ENCODE peak calls at places on chromosome 12, in four cellular contexts. I is right lobe of liver; H is CD8-positive, alpha-beta T cell; Q is PC-3. Y is an unnamed sample.

GRCh38 chr12:31897791-31898503 is 61.3 kb upstream of the RESF1 start:
- DNase-seq in H (peak; percentile 31), Q (no peak), I (peak; percentile 36), Y (no peak)

GRCh38 chr12:49335955-49336644 is 888 bp downstream of the C1QL4 start:
- DNase-seq in Q (no peak), I (no peak), H (no peak), Y (no peak)

GRCh38 chr12:55044135-55044534 is 24.4 kb downstream of the NEUROD4 start:
- DNase-seq in I (no peak), Q (no peak), H (no peak), Y (no peak)

GRCh38 chr12:127667131-127667685 is 599.8 kb upstream of the TMEM132C start:
- DNase-seq in Q (no peak), I (no peak), H (no peak), Y (no peak)

GRCh38 chr12:25701290-25701689 is 148.2 kb upstream of the LMNTD1 start:
- DNase-seq in H (no peak), I (no peak), Q (peak; percentile 80), Y (no peak)

GRCh38 chr12:22286569-22286968 is 47.9 kb downstream of the ST8SIA1 start:
- DNase-seq in I (no peak), H (no peak), Q (no peak), Y (no peak)

GRCh38 chr12:32139064-32139421 is 32.4 kb downstream of the BICD1 start:
- DNase-seq in H (peak; percentile 11), I (no peak), Q (no peak), Y (peak; percentile 79)

GRCh38 chr12:46209914-46210834 is 58.7 kb downstream of the SLC38A1 start:
- DNase-seq in Q (peak; percentile 91), I (peak; percentile 51), H (peak; percentile 61), Y (peak; percentile 82)

GRCh38 chr12:61870658-61871559 is 389.3 kb upstream of the USP15 start:
- DNase-seq in I (no peak), H (no peak), Q (no peak), Y (no peak)

GRCh38 chr12:84362552-84362897 is 550.1 kb downstream of the SLC6A15 start:
- DNase-seq in I (peak; percentile 14), H (no peak), Q (no peak), Y (no peak)

GRCh38 chr12:118013283-118013682 is 3.2 kb upstream of the RFC5 start:
- DNase-seq in Q (peak; percentile 27), I (no peak), H (no peak), Y (no peak)

GRCh38 chr12:105736498-105736897 is 402.3 kb downstream of the NUAK1 start:
- DNase-seq in I (no peak), Q (no peak), H (no peak), Y (no peak)

GRCh38 chr12:11408096-11408495 is 12.7 kb upstream of the PRB2 start:
- DNase-seq in Q (no peak), H (no peak), I (no peak), Y (no peak)

GRCh38 chr12:40216516-40217288 is 8.1 kb upstream of the LRRK2 start:
- DNase-seq in Q (no peak), H (no peak), I (no peak), Y (no peak)

GRCh38 chr12:24661657-24662096 is 287.2 kb downstream of the BCAT1 start:
- DNase-seq in Q (no peak), H (no peak), I (peak; percentile 86), Y (no peak)

GRCh38 chr12:131615316-131616053 is 95.4 kb upstream of the SFSWAP start:
- DNase-seq in H (no peak), Q (no peak), I (no peak), Y (no peak)

GRCh38 chr12:53056901-53057300 is 7.0 kb downstream of the TNS2 start:
- DNase-seq in I (no peak), Q (no peak), H (no peak), Y (no peak)

GRCh38 chr12:50764861-50765324 is 992 bp downstream of the ATF1 start:
- DNase-seq in I (no peak), Q (peak; percentile 45), H (peak; percentile 53), Y (peak; percentile 65)

GRCh38 chr12:6335451-6336078 is 6.3 kb downstream of the TNFRSF1A start:
- DNase-seq in Q (peak; percentile 75), H (peak; percentile 87), I (peak; percentile 85), Y (peak; percentile 87)

GRCh38 chr12:6338955-6339761 is 2.7 kb downstream of the TNFRSF1A start:
- DNase-seq in H (no peak), I (no peak), Q (no peak), Y (no peak)

GRCh38 chr12:6336079-6336858 is 5.6 kb downstream of the TNFRSF1A start:
- DNase-seq in I (peak; percentile 96), H (no peak), Q (peak; percentile 97), Y (peak; percentile 93)

GRCh38 chr12:6336859-6337744 is 4.8 kb downstream of the TNFRSF1A start:
- DNase-seq in I (peak; percentile 53), Q (no peak), H (peak; percentile 68), Y (peak; percentile 85)

GRCh38 chr12:6337958-6338406 is 3.9 kb downstream of the TNFRSF1A start:
- DNase-seq in H (no peak), I (no peak), Q (no peak), Y (no peak)
- H3K27ac ChIP-seq in H (peak overlapping the region; percentile 61), I (peak overlapping the region; percentile 99), Q (peak overlapping the region; percentile 100), Y (peak overlapping the region; percentile 99)

GRCh38 chr12:124354400-124354799 is 59.5 kb downstream of the RFLNA start:
- DNase-seq in I (no peak), Q (no peak), H (no peak), Y (no peak)
- H3K27ac ChIP-seq in I (no peak overlapping the region), Q (no peak overlapping the region), H (no peak overlapping the region), Y (no peak overlapping the region)

DNA sequence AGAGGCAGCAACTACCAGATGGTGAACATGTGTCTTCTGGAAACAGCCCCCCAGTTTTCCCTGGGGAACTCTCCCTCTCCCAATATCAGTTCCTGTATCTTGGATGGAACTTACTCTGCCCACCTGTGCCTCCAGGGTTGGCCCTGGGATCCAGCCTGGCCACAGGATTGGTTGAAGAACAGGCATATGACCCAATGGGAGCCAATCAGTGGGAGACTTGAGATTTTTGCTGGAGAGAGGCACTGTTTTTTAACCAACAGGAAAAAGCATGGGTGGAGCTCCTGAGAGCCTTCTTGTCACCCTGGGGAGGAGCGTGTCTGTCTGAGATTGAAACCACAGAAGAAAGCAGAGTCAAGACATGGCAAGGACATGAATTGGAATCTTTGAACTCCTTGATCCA is 33.6 kb upstream of the COX6A1 start:
- DNase-seq in Q (no peak), H (no peak), I (no peak), Y (no peak)
- H3K27ac ChIP-seq in Q (no peak overlapping the region), H (no peak overlapping the region), I (no peak overlapping the region), Y (no peak overlapping the region)

DNA sequence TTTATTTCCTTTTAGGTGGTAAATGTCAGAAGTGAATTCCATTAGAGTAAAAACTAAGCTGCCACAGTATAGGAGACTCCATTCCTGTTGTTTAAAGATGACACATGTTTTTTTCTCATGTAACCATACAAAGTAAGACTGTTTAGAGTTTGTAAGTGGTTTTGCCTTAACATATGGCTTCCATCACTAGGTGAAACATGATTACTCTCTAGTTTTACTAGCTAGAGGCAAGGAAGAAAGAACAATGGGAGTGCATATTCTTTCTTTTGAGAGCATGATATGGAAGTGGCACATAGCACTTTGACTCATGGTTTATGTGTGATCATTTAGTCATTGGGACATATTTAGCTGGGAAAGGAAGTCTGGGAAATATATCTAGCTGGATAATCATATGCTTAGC is 7.7 kb downstream of the ATF7IP start:
- DNase-seq in H (no peak), Q (peak; percentile 76), I (no peak), Y (no peak)
- H3K27ac ChIP-seq in H (no peak overlapping the region), Q (peak overlapping the region; percentile 95), I (no peak overlapping the region), Y (no peak overlapping the region)

GRCh38 chr12:94123127-94123526 is 25.2 kb upstream of the PLXNC1 start:
- DNase-seq in Q (no peak), I (no peak), H (no peak), Y (no peak)
- H3K27ac ChIP-seq in Q (no peak overlapping the region), I (no peak overlapping the region), H (no peak overlapping the region), Y (no peak overlapping the region)

DNA sequence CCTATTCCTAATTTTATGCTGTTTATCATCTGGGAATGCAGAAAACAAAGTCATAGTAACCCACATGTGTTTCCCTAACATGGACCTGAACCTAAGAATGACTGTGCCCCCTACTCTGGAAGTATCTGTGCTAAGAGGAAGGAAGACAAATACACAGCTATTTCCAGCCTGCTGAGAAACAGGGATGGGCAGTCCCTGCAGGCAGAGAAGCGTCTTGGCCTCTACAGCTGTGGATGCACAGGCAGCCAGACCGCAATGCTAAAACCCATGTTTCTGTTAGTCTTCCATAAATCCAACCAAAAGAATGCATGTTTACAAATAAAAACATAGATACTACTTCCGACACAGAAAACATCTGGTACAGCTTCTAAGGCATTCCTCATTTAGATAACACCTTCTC is 56.1 kb downstream of the DUSP16 start:
- DNase-seq in H (no peak), I (no peak), Q (no peak), Y (no peak)
- H3K27ac ChIP-seq in H (no peak overlapping the region), I (peak overlapping the region; percentile 89), Q (no peak overlapping the region), Y (peak overlapping the region; percentile 23)

GRCh38 chr12:120224304-120225199 is 23.6 kb upstream of the RPLP0 start:
- DNase-seq in Q (no peak), H (peak; percentile 11), I (no peak), Y (no peak)

GRCh38 chr12:120227233-120228040 is 26.5 kb upstream of the RPLP0 start:
- DNase-seq in Q (no peak), H (no peak), I (no peak), Y (no peak)

GRCh38 chr12:120223458-120224303 is 22.8 kb upstream of the RPLP0 start:
- DNase-seq in H (no peak), I (no peak), Q (no peak), Y (no peak)

GRCh38 chr12:120225852-120226640 is 25.1 kb upstream of the RPLP0 start:
- DNase-seq in Q (no peak), H (peak; percentile 9), I (no peak), Y (peak; percentile 85)

DNA sequence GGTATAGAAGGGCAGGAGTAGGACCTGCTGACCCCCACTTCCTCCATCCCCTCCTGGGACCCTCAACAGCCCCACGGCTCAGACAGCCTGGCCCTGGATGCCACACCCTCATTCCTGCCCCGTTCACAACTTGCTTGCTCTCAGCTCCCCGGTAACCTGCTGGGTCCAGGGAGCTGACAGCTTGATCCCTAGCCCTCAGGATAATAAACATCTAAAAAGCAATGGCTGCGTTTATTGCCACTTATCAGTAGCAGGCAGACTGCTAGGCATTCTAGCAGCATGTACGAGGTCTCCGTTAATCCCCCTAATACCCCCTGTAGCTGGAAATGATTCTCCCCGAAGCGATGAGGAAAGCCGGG is 24.3 kb upstream of the RPLP0 start:
- DNase-seq in I (no peak), Q (no peak), H (no peak), Y (no peak)
- H3K27ac ChIP-seq in I (no peak overlapping the region), Q (no peak overlapping the region), H (no peak overlapping the region), Y (peak overlapping the region; percentile 96)

Y was measured in Peyer's patch.